ENCODE peak calls at places on chromosomes 2 and 18, in nine cellular contexts. Z is K562, X is HepG2, M is transverse colon, S is GM12878, F is prostate gland, G is spleen, Y is SK-N-SH, Q is Panc1. C is an unnamed sample.
A peak's percentile ranks its signal among the peaks of the same experiment; 100 is the strongest.

GRCh38 chr18:73462092-73462491 is 594.3 kb upstream of the NETO1 start:
- DNase-seq in Z (no peak), X (no peak), M (no peak), S (no peak), F (peak; percentile 12), G (no peak), Y (no peak), Q (no peak), C (no peak)

GRCh38 chr2:212547716-212548458 is 9.3 kb upstream of the ERBB4 start:
- DNase-seq in Z (no peak), X (no peak), M (no peak), S (no peak), F (no peak), G (no peak), Y (no peak), Q (no peak), C (no peak)

GRCh38 chr2:38713311-38713710 is 37.9 kb downstream of the SRSF7 start:
- DNase-seq in Z (no peak), X (no peak), M (no peak), S (no peak), F (no peak), G (no peak), Y (no peak), Q (no peak), C (no peak)

GRCh38 chr2:207506426-207506825 is 23.3 kb upstream of the CREB1 start:
- DNase-seq in Z (no peak), X (no peak), M (no peak), S (no peak), F (no peak), G (no peak), Y (no peak), Q (no peak), C (no peak)

GRCh38 chr2:240567137-240567871 is 980 bp upstream of the RNPEPL1 start:
- DNase-seq in Z (no peak), X (no peak), M (peak; percentile 55), S (no peak), F (no peak), G (peak; percentile 86), Y (peak; percentile 41), Q (no peak), C (no peak)

GRCh38 chr2:242022550-242023290 is 153.2 kb downstream of the RTP5 start:
- DNase-seq in Z (no peak), X (peak; percentile 36), M (no peak), S (no peak), F (no peak), G (peak; percentile 27), Y (no peak), Q (no peak), C (no peak)

GRCh38 chr2:160157861-160158813 is 41.9 kb downstream of the ITGB6 start:
- DNase-seq in Z (no peak), X (no peak), M (no peak), S (no peak), F (no peak), G (no peak), Y (peak; percentile 16), Q (no peak), C (no peak)

GRCh38 chr2:45274190-45274926 is 265.1 kb upstream of the SIX2 start:
- DNase-seq in Z (no peak), X (peak; percentile 95), M (no peak), S (no peak), F (peak; percentile 22), G (no peak), Y (no peak), Q (no peak), C (peak; percentile 37)

GRCh38 chr2:217552081-217552480 is 450.7 kb downstream of the TNS1 start:
- DNase-seq in Z (no peak), X (no peak), M (no peak), S (no peak), F (no peak), G (no peak), Y (no peak), Q (no peak), C (peak; percentile 33)

GRCh38 chr2:40360652-40361051 is 91.2 kb downstream of the SLC8A1 start:
- DNase-seq in Z (no peak), X (no peak), M (no peak), S (no peak), F (no peak), G (no peak), Y (no peak), Q (no peak), C (no peak)

GRCh38 chr2:125397535-125398251 is 1258.3 kb upstream of the GYPC start:
- DNase-seq in Z (no peak), X (no peak), M (no peak), S (peak; percentile 88), F (no peak), G (no peak), Y (no peak), Q (no peak), C (no peak)

GRCh38 chr2:123164216-123164615 is 860.9 kb upstream of the CNTNAP5 start:
- DNase-seq in Z (no peak), X (no peak), M (no peak), S (no peak), F (no peak), G (no peak), Y (no peak), Q (no peak), C (no peak)

GRCh38 chr2:10514287-10514686 is 66.2 kb upstream of the ODC1 start:
- DNase-seq in Z (no peak), X (no peak), M (no peak), S (no peak), F (no peak), G (peak; percentile 21), Y (no peak), Q (no peak), C (no peak)

GRCh38 chr2:27647289-27647688 is 16.1 kb downstream of the SUPT7L start:
- DNase-seq in Z (no peak), X (no peak), M (no peak), S (no peak), F (no peak), G (no peak), Y (no peak), Q (no peak), C (no peak)

GRCh38 chr2:239869272-239870155 is 155.6 kb downstream of the NDUFA10 start:
- DNase-seq in Z (no peak), X (no peak), M (no peak), S (no peak), F (no peak), G (no peak), Y (no peak), Q (no peak), C (no peak)

GRCh38 chr2:108594982-108595464 is 60.8 kb downstream of the LIMS1 start:
- DNase-seq in Z (peak; percentile 65), X (peak; percentile 64), M (no peak), S (no peak), F (no peak), G (no peak), Y (no peak), Q (peak; percentile 64), C (no peak)

GRCh38 chr2:98822301-98823164 is 91.6 kb upstream of the MGAT4A start:
- DNase-seq in Z (no peak), X (no peak), M (no peak), S (no peak), F (peak; percentile 49), G (peak; percentile 94), Y (peak; percentile 91), Q (no peak), C (peak; percentile 80)

GRCh38 chr2:100198461-100199230 is 56.3 kb upstream of the AFF3 start:
- DNase-seq in Z (no peak), X (no peak), M (no peak), S (no peak), F (no peak), G (no peak), Y (no peak), Q (no peak), C (no peak)

GRCh38 chr2:74886811-74887210 is 52.9 kb downstream of the HK2 start:
- DNase-seq in Z (no peak), X (no peak), M (no peak), S (no peak), F (no peak), G (no peak), Y (peak; percentile 50), Q (no peak), C (no peak)

GRCh38 chr18:78242307-78242643 is 737.3 kb upstream of the SALL3 start:
- DNase-seq in Z (no peak), X (no peak), M (peak; percentile 11), S (no peak), F (no peak), G (no peak), Y (no peak), Q (no peak), C (no peak)
- TF ChIP-seq POLR2AphosphoS5 in Z (no peak), X (no peak), M (no peak), S (no peak), F (no peak), G (no peak), Y (no peak), Q (no peak), C (no peak)

GRCh38 chr2:73253400-73253799 is 19.3 kb downstream of the CCT7 start:
- DNase-seq in Z (no peak), X (no peak), M (no peak), S (no peak), F (no peak), G (no peak), Y (no peak), Q (no peak), C (no peak)
- TF ChIP-seq POLR2AphosphoS5 in Z (no peak), X (no peak), M (no peak), S (no peak), F (no peak), G (no peak), Y (no peak), Q (no peak), C (no peak)

GRCh38 chr2:2562867-2563266 is 231.8 kb upstream of the MYT1L start:
- DNase-seq in Z (no peak), X (no peak), M (no peak), S (no peak), F (no peak), G (peak; percentile 51), Y (no peak), Q (no peak), C (no peak)

GRCh38 chr2:2563309-2563860 is 232.3 kb upstream of the MYT1L start:
- DNase-seq in Z (no peak), X (no peak), M (no peak), S (no peak), F (no peak), G (peak; percentile 43), Y (no peak), Q (no peak), C (no peak)

GRCh38 chr2:2565671-2566070 is 234.6 kb upstream of the MYT1L start:
- DNase-seq in Z (no peak), X (no peak), M (no peak), S (no peak), F (no peak), G (peak; percentile 47), Y (no peak), Q (no peak), C (no peak)

GRCh38 chr2:2566396-2567323 is 235.6 kb upstream of the MYT1L start:
- DNase-seq in Z (no peak), X (no peak), M (no peak), S (no peak), F (no peak), G (peak; percentile 54), Y (no peak), Q (no peak), C (no peak)

GRCh38 chr2:2564300-2565085 is 233.4 kb upstream of the MYT1L start:
- DNase-seq in Z (no peak), X (no peak), M (no peak), S (no peak), F (no peak), G (peak; percentile 62), Y (no peak), Q (no peak), C (peak; percentile 46)
- TF ChIP-seq POLR2AphosphoS5 in Z (no peak), X (no peak), M (no peak), S (no peak), F (no peak), G (no peak), Y (no peak), Q (no peak), C (no peak)

GRCh38 chr2:200864206-200864976 is at the start of gene CLK1:
- DNase-seq in Z (peak; percentile 77), X (peak; percentile 89), M (peak; percentile 98), S (peak; percentile 74), F (peak; percentile 95), G (peak; percentile 100), Y (peak; percentile 95), Q (peak; percentile 75), C (peak; percentile 89)
- TF ChIP-seq POLR2AphosphoS5 in Z (peak; percentile 90), X (peak; percentile 100), M (peak; percentile 100), S (peak; percentile 99), F (peak; percentile 100), G (peak; percentile 100), Y (peak; percentile 98), Q (peak; percentile 95), C (peak; percentile 99)

C was measured in GM23338.